ENCODE peak calls at places on chromosome 22, in five cellular contexts. Z, Y, X, A and O are unnamed samples.
A peak's percentile ranks its signal among the peaks of the same experiment; 100 is the strongest.

GRCh38 chr22:23778576-23778900 is 5.9 kb downstream of the MMP11 start:
- DNase-seq in Z (no peak), Y (no peak), X (no peak), A (no peak), O (no peak)

GRCh38 chr22:46378499-46379300 is 43.2 kb downstream of the TRMU start:
- DNase-seq in Z (no peak), Y (no peak), X (no peak), A (no peak), O (no peak)

GRCh38 chr22:46500201-46500600 is 37.2 kb downstream of the CELSR1 start:
- DNase-seq in Z (peak; percentile 97), Y (no peak), X (no peak), A (no peak), O (no peak)

GRCh38 chr22:32122899-32123298 is 36.2 kb downstream of the C22orf42 start:
- DNase-seq in Z (no peak), Y (no peak), X (no peak), A (no peak), O (no peak)

GRCh38 chr22:49024775-49025440 is 802.8 kb downstream of the BRD1 start:
- DNase-seq in Z (no peak), Y (peak; percentile 46), X (no peak), A (no peak), O (no peak)

GRCh38 chr22:25368271-25368670 is 148.8 kb downstream of the CRYBB2 start:
- DNase-seq in Z (no peak), Y (no peak), X (peak; percentile 23), A (peak; percentile 77), O (peak; percentile 93)

GRCh38 chr22:29661355-29661754 is 57.9 kb downstream of the NF2 start:
- DNase-seq in Z (no peak), Y (no peak), X (no peak), A (peak; percentile 58), O (peak; percentile 58)

GRCh38 chr22:50268655-50269113 is 1.5 kb downstream of the MAPK11 start:
- DNase-seq in Z (no peak), Y (no peak), X (no peak), A (no peak), O (no peak)

GRCh38 chr22:33832558-33833151 is 87.6 kb downstream of the LARGE1 start:
- DNase-seq in Z (no peak), Y (no peak), X (no peak), A (no peak), O (no peak)

GRCh38 chr22:30777589-30777988 is 82.9 kb downstream of the OSBP2 start:
- DNase-seq in Z (no peak), Y (no peak), X (no peak), A (no peak), O (no peak)

GRCh38 chr22:29031236-29031982 is 30.2 kb downstream of the C22orf31 start:
- DNase-seq in Z (peak; percentile 66), Y (peak; percentile 89), X (peak; percentile 79), A (peak; percentile 98), O (peak; percentile 96)

GRCh38 chr22:30978304-30978962 is 9.4 kb downstream of the TUG1 start:
- DNase-seq in Z (no peak), Y (no peak), X (no peak), A (no peak), O (no peak)

GRCh38 chr22:33389927-33390326 is 331.7 kb upstream of the SYN3 start:
- DNase-seq in Z (no peak), Y (no peak), X (peak; percentile 24), A (peak; percentile 41), O (no peak)

GRCh38 chr22:24433868-24434471 is 6.6 kb downstream of the ADORA2A start:
- DNase-seq in Z (no peak), Y (peak; percentile 63), X (no peak), A (peak; percentile 73), O (peak; percentile 41)

GRCh38 chr22:29700949-29701927 is 18.6 kb upstream of the CABP7 start:
- DNase-seq in Z (peak; percentile 77), Y (no peak), X (no peak), A (peak; percentile 34), O (peak; percentile 55)

GRCh38 chr22:36136475-36136874 is 24.1 kb downstream of the APOL3 start:
- DNase-seq in Z (no peak), Y (no peak), X (no peak), A (peak; percentile 80), O (peak; percentile 72)

GRCh38 chr22:26321469-26321913 is 107.6 kb upstream of the ASPHD2 start:
- DNase-seq in Z (no peak), Y (no peak), X (peak; percentile 90), A (peak; percentile 45), O (peak; percentile 87)

GRCh38 chr22:33047744-33048143 is 10.4 kb downstream of the SYN3 start:
- DNase-seq in Z (no peak), Y (no peak), X (no peak), A (no peak), O (no peak)

GRCh38 chr22:45448431-45448830 is 34.9 kb downstream of the RIBC2 start:
- DNase-seq in Z (no peak), Y (peak; percentile 96), X (no peak), A (no peak), O (peak; percentile 57)

GRCh38 chr22:43883719-43884415 is 7.9 kb downstream of the PNPLA5 start:
- DNase-seq in Z (no peak), Y (no peak), X (no peak), A (no peak), O (no peak)

GRCh38 chr22:28142361-28142801 is 223.3 kb upstream of the PITPNB start:
- DNase-seq in Z (peak; percentile 10), Y (no peak), X (peak; percentile 82), A (peak; percentile 85), O (peak; percentile 92)

GRCh38 chr22:32354360-32355351 is 3.0 kb upstream of the RFPL3 start:
- DNase-seq in Z (no peak), Y (no peak), X (no peak), A (peak; percentile 67), O (peak; percentile 34)

GRCh38 chr22:35634015-35634414 is 14.2 kb upstream of the APOL6 start:
- DNase-seq in Z (peak; percentile 15), Y (peak; percentile 13), X (no peak), A (no peak), O (no peak)

GRCh38 chr22:32628626-32629587 is 154.3 kb downstream of the FBXO7 start:
- DNase-seq in Z (no peak), Y (no peak), X (peak; percentile 76), A (peak; percentile 97), O (peak; percentile 79)

GRCh38 chr22:36442506-36443197 is 38.8 kb downstream of the TXN2 start:
- DNase-seq in Z (no peak), Y (no peak), X (no peak), A (no peak), O (no peak)

GRCh38 chr22:27480487-27480886 is 321.1 kb downstream of the MN1 start:
- DNase-seq in Z (peak; percentile 93), Y (no peak), X (no peak), A (no peak), O (no peak)

GRCh38 chr22:43100223-43100622 is 10.3 kb upstream of the BIK start:
- DNase-seq in Z (no peak), Y (no peak), X (no peak), A (peak; percentile 68), O (no peak)

GRCh38 chr22:42743501-42743991 is 22.9 kb upstream of the A4GALT start:
- DNase-seq in Z (peak; percentile 76), Y (peak; percentile 97), X (no peak), A (no peak), O (peak; percentile 54)

GRCh38 chr22:38017272-38017920 is 33.0 kb upstream of the SOX10 start:
- DNase-seq in Z (no peak), Y (peak; percentile 88), X (no peak), A (peak; percentile 52), O (peak; percentile 87)
- H3K4me3 ChIP-seq in Z (no peak overlapping the region), Y (no peak overlapping the region), X (no peak overlapping the region), A (no peak overlapping the region), O (no peak overlapping the region)

GRCh38 chr22:41524809-41525449 is 19.3 kb downstream of the POLR3H start:
- DNase-seq in Z (no peak), Y (peak; percentile 81), X (no peak), A (no peak), O (no peak)
- TF ChIP-seq CTCF in Z (no peak), Y (no peak), X (no peak), A (no peak), O (no peak)

GRCh38 chr22:38843716-38844660 is at the start of gene NPTXR:
- DNase-seq in Z (peak; percentile 89), Y (peak; percentile 83), X (no peak), A (peak; percentile 31), O (peak; percentile 81)

GRCh38 chr22:38843201-38843715 is 570 bp downstream of the NPTXR start:
- DNase-seq in Z (peak; percentile 89), Y (no peak), X (no peak), A (peak; percentile 81), O (peak; percentile 91)

GRCh38 chr22:38842512-38843200 is 1.2 kb downstream of the NPTXR start:
- DNase-seq in Z (no peak), Y (no peak), X (no peak), A (no peak), O (no peak)

GRCh38 chr22:38845368-38845740 is 1.5 kb upstream of the NPTXR start:
- DNase-seq in Z (no peak), Y (no peak), X (no peak), A (no peak), O (no peak)

DNA sequence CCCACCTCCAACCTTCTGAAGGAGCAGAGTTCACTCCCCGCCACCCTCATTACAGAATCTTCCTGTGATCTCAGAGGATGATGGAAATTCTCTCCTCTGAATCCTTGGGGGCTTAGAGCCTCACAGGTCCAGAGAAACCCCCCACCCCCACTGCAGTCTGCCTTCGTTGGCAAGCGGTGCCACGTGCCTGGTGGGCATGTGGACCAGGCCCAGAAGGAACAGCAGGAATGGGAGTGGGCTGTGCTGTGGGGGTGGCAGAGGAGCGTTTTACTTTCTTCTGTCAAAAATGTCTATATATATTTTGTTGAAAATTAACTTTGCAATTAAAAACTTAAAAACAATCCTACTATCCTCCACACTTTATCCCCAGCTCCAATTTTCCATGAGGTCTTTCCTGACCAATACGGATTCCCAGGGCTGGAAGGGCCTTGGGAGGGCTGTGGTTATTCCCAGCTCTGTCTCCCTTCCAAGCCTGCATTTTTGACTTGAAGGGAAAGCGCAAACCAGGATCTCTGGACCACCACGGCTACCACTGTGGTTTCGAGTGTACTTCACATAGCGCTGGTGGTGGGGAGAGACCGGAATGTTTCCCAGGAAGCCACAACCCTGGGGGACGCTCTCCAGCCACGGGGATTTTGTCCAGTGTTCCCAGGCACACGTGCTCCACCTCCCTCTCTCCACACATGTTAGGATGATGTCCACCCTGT is 986 bp upstream of the NPTXR start:
- DNase-seq in Z (no peak), Y (no peak), X (no peak), A (no peak), O (no peak)
- H3K4me3 ChIP-seq in Z (no peak overlapping the region), Y (peak overlapping the region; percentile 58), X (no peak overlapping the region), A (no peak overlapping the region), O (no peak overlapping the region)

DNA sequence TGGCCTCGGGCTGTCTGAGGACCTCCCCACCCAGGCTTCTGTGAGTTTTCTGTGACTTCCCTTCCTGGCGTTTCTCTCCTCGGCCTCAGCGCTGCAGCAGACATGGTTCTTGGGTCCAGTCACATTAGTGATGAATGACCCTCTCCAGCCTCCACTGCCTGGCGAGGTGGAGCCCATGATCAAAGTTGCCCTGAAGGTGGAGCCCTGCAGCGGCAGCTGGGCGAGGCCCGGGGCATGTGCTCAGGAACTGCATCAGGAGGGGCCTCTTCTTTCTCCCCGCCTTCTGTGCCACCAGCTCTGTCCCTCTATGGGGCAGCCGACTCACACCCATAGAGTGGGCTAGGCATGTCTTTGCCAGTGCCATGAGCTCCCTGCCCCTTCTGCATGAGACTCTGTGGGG is 1079.7 kb downstream of the TBC1D22A start:
- DNase-seq in Z (no peak), Y (no peak), X (no peak), A (no peak), O (no peak)
- TF ChIP-seq CTCF in Z (no peak), Y (no peak), X (no peak), A (no peak), O (no peak)